ENCODE peak calls at places on chromosomes 2 and 18, in four cellular contexts. W is activated CD8-positive, alpha-beta memory T cell treated with anti-CD3 and anti-CD28 coated beads, Interleukin-2, amount 50 U/mL, for 4 hours; S is progenitor cell of endocrine pancreas; Y is activated CD4-positive, alpha-beta T cell treated with anti-CD3 and anti-CD28 coated beads for 1 hour. O is an unnamed sample.

GRCh38 chr18:68121308-68121707 is 593.6 kb downstream of the TMX3 start:
- DNase-seq in Y (no peak), S (no peak), W (no peak), O (no peak)

GRCh38 chr2:98121149-98121548 is 34.2 kb downstream of the VWA3B start:
- DNase-seq in Y (no peak), W (no peak), S (no peak), O (no peak)

GRCh38 chr18:55319517-55319905 is 268.5 kb downstream of the TCF4 start:
- DNase-seq in S (no peak), W (no peak), Y (no peak), O (no peak)

GRCh38 chr2:111900859-111901258 is 2.5 kb downstream of the MERTK start:
- DNase-seq in S (no peak), Y (no peak), W (no peak), O (no peak)

GRCh38 chr18:57107141-57107832 is 39.6 kb upstream of the BOD1L2 start:
- DNase-seq in Y (no peak), S (peak), W (no peak), O (no peak)

GRCh38 chr2:8312861-8313768 is 368.7 kb upstream of the ID2 start:
- DNase-seq in Y (no peak), S (no peak), W (no peak), O (no peak)

GRCh38 chr2:142056784-142057183 is 74.0 kb downstream of the LRP1B start:
- DNase-seq in S (no peak), W (no peak), Y (no peak), O (no peak)

GRCh38 chr18:51151568-51152511 is 45.6 kb downstream of the MEX3C start:
- DNase-seq in Y (peak), S (no peak), W (peak), O (peak)

GRCh38 chr2:97645112-97645699 is 656 bp upstream of the COX5B start:
- DNase-seq in W (peak), Y (no peak), S (no peak), O (no peak)

GRCh38 chr2:134367915-134368911 is 114.3 kb downstream of the MGAT5 start:
- DNase-seq in W (no peak), Y (no peak), S (no peak), O (no peak)

GRCh38 chr2:85662899-85663683 is 4.9 kb downstream of the SFTPB start:
- DNase-seq in S (no peak), Y (no peak), W (no peak), O (no peak)

GRCh38 chr2:162297925-162298552 is 20.4 kb downstream of the IFIH1 start:
- DNase-seq in Y (no peak), W (peak), S (peak), O (peak)

GRCh38 chr2:127137741-127138140 is 30.8 kb upstream of the BIN1 start:
- DNase-seq in Y (no peak), S (no peak), W (no peak), O (no peak)

GRCh38 chr18:28834889-28835288 is 658.0 kb upstream of the CDH2 start:
- DNase-seq in S (no peak), W (no peak), Y (no peak), O (no peak)

GRCh38 chr2:15436195-15436594 is 124.9 kb downstream of the NBAS start:
- DNase-seq in Y (no peak), W (no peak), S (no peak), O (no peak)

GRCh38 chr2:26769501-26769850 is 5.4 kb downstream of the SLC35F6 start:
- DNase-seq in W (no peak), S (no peak), Y (no peak), O (no peak)

GRCh38 chr18:46630160-46630559 is 26.9 kb downstream of the LOXHD1 start:
- DNase-seq in Y (no peak), S (no peak), W (no peak), O (no peak)

GRCh38 chr2:218019411-218020060 is 16.7 kb upstream of the TNS1 start:
- DNase-seq in W (no peak), Y (no peak), S (no peak), O (no peak)

GRCh38 chr2:229492034-229492433 is 220.9 kb upstream of the PID1 start:
- DNase-seq in Y (no peak), W (no peak), S (no peak), O (no peak)

GRCh38 chr2:177592397-177592796 is 199.8 kb downstream of the AGPS start:
- DNase-seq in S (no peak), Y (no peak), W (no peak), O (no peak)

GRCh38 chr2:6877402-6878305 is at the start of gene RSAD2:
- DNase-seq in W (no peak), S (no peak), Y (peak), O (no peak)

GRCh38 chr2:16716944-16717343 is 51.3 kb upstream of the CYRIA start:
- DNase-seq in W (no peak), Y (no peak), S (no peak), O (no peak)

GRCh38 chr2:28613616-28614501 is 118.0 kb downstream of the PLB1 start:
- DNase-seq in W (no peak), Y (peak), S (no peak), O (no peak)

GRCh38 chr2:237631029-237631785 is 3.8 kb downstream of the LRRFIP1 start:
- DNase-seq in S (no peak), W (no peak), Y (no peak), O (no peak)

GRCh38 chr18:67300498-67300897 is 216.0 kb downstream of the DSEL start:
- DNase-seq in W (no peak), Y (no peak), S (no peak), O (no peak)

GRCh38 chr2:239061824-239062560 is 214.1 kb downstream of the TWIST2 start:
- DNase-seq in W (no peak), Y (no peak), S (no peak), O (no peak)

GRCh38 chr18:23735021-23735464 is 45.8 kb downstream of the LAMA3 start:
- DNase-seq in Y (no peak), W (no peak), S (no peak), O (no peak)

GRCh38 chr2:61538920-61539559 is 884 bp upstream of the XPO1 start:
- DNase-seq in Y (peak), S (no peak), W (peak), O (no peak)

GRCh38 chr2:233311241-233311926 is 3.8 kb downstream of the SAG start:
- DNase-seq in W (no peak), Y (no peak), S (no peak), O (no peak)

GRCh38 chr2:96838345-96839287 is 5.2 kb downstream of the ANKRD23 start:
- DNase-seq in Y (no peak), S (no peak), W (no peak), O (no peak)

GRCh38 chr18:28002841-28003240 is 174.1 kb downstream of the CDH2 start:
- DNase-seq in W (no peak), S (no peak), Y (no peak), O (no peak)

GRCh38 chr18:7370375-7370774 is 139.5 kb downstream of the LRRC30 start:
- DNase-seq in W (no peak), Y (no peak), S (no peak), O (no peak)

GRCh38 chr2:33673937-33674336 is 74.8 kb upstream of the FAM98A start:
- DNase-seq in S (no peak), Y (no peak), W (no peak), O (no peak)

GRCh38 chr2:150485871-150486538 is 1.5 kb downstream of the RND3 start:
- DNase-seq in Y (no peak), W (no peak), S (peak), O (no peak)

GRCh38 chr2:46683541-46683940 is 204.2 kb downstream of the TMEM247 start:
- DNase-seq in S (no peak), Y (no peak), W (no peak), O (no peak)

O was measured in natural killer cell treated with Interleukin-12 subunit alpha and Interleukin-12 subunit beta and Interleukin-15 and Interleukin-18, amount 100 ng/mL, for 72 hours.